ENCODE peak calls at places on chromosomes 16 and 17, in nine cellular contexts. One of them, this sample, is unnamed.

GRCh38 chr17:13024033-13024432 is 6.2 kb upstream of the ELAC2 start:
- DNase-seq in WERI-Rb-1: peak
- DNase-seq in activated effector memory CD4-positive, alpha-beta T cell treated with anti-CD3 and anti-CD28 coated beads, Interleukin-2, amount 50 U/mL, for 16 hours: no peak
- DNase-seq in CD8-positive, alpha-beta memory T cell: no peak
- DNase-seq in hypothalamus: no peak
- DNase-seq in AG04449: no peak
- DNase-seq in CD4-positive, alpha-beta memory T cell: no peak
- DNase-seq in central memory CD4-positive, alpha-beta T cell: no peak
- DNase-seq in HT-29: no peak
- DNase-seq in this sample: no peak

GRCh38 chr17:61440697-61441096 is 11.5 kb upstream of the TBX4 start:
- DNase-seq in AG04449: no peak
- DNase-seq in WERI-Rb-1: no peak
- DNase-seq in activated effector memory CD4-positive, alpha-beta T cell treated with anti-CD3 and anti-CD28 coated beads, Interleukin-2, amount 50 U/mL, for 16 hours: no peak
- DNase-seq in central memory CD4-positive, alpha-beta T cell: no peak
- DNase-seq in hypothalamus: no peak
- DNase-seq in CD8-positive, alpha-beta memory T cell: no peak
- DNase-seq in HT-29: no peak
- DNase-seq in CD4-positive, alpha-beta memory T cell: no peak
- DNase-seq in this sample: no peak

GRCh38 chr17:17808706-17809432 is 27.9 kb downstream of the SREBF1 start:
- DNase-seq in central memory CD4-positive, alpha-beta T cell: no peak
- DNase-seq in HT-29: no peak
- DNase-seq in AG04449: no peak
- DNase-seq in WERI-Rb-1: no peak
- DNase-seq in activated effector memory CD4-positive, alpha-beta T cell treated with anti-CD3 and anti-CD28 coated beads, Interleukin-2, amount 50 U/mL, for 16 hours: no peak
- DNase-seq in CD4-positive, alpha-beta memory T cell: no peak
- DNase-seq in hypothalamus: no peak
- DNase-seq in CD8-positive, alpha-beta memory T cell: no peak
- DNase-seq in this sample: peak

GRCh38 chr17:71760062-71760720 is 360.6 kb upstream of the SOX9 start:
- DNase-seq in activated effector memory CD4-positive, alpha-beta T cell treated with anti-CD3 and anti-CD28 coated beads, Interleukin-2, amount 50 U/mL, for 16 hours: no peak
- DNase-seq in hypothalamus: no peak
- DNase-seq in WERI-Rb-1: no peak
- DNase-seq in HT-29: peak
- DNase-seq in CD8-positive, alpha-beta memory T cell: no peak
- DNase-seq in AG04449: no peak
- DNase-seq in CD4-positive, alpha-beta memory T cell: no peak
- DNase-seq in central memory CD4-positive, alpha-beta T cell: no peak
- DNase-seq in this sample: no peak

GRCh38 chr17:66945451-66945850 is 19.1 kb upstream of the CACNG4 start:
- DNase-seq in CD4-positive, alpha-beta memory T cell: no peak
- DNase-seq in hypothalamus: no peak
- DNase-seq in WERI-Rb-1: no peak
- DNase-seq in activated effector memory CD4-positive, alpha-beta T cell treated with anti-CD3 and anti-CD28 coated beads, Interleukin-2, amount 50 U/mL, for 16 hours: no peak
- DNase-seq in HT-29: no peak
- DNase-seq in CD8-positive, alpha-beta memory T cell: no peak
- DNase-seq in central memory CD4-positive, alpha-beta T cell: no peak
- DNase-seq in AG04449: no peak
- DNase-seq in this sample: no peak

GRCh38 chr17:2081564-2081963 is 26.7 kb downstream of the HIC1 start:
- DNase-seq in activated effector memory CD4-positive, alpha-beta T cell treated with anti-CD3 and anti-CD28 coated beads, Interleukin-2, amount 50 U/mL, for 16 hours: no peak
- DNase-seq in CD8-positive, alpha-beta memory T cell: no peak
- DNase-seq in central memory CD4-positive, alpha-beta T cell: no peak
- DNase-seq in AG04449: no peak
- DNase-seq in WERI-Rb-1: no peak
- DNase-seq in hypothalamus: no peak
- DNase-seq in HT-29: no peak
- DNase-seq in CD4-positive, alpha-beta memory T cell: no peak
- DNase-seq in this sample: no peak

GRCh38 chr17:30720013-30720471 is 104.5 kb downstream of the CRLF3 start:
- DNase-seq in WERI-Rb-1: peak
- DNase-seq in CD8-positive, alpha-beta memory T cell: no peak
- DNase-seq in activated effector memory CD4-positive, alpha-beta T cell treated with anti-CD3 and anti-CD28 coated beads, Interleukin-2, amount 50 U/mL, for 16 hours: peak
- DNase-seq in central memory CD4-positive, alpha-beta T cell: no peak
- DNase-seq in hypothalamus: no peak
- DNase-seq in AG04449: no peak
- DNase-seq in HT-29: no peak
- DNase-seq in CD4-positive, alpha-beta memory T cell: no peak
- DNase-seq in this sample: no peak

GRCh38 chr17:75601057-75601987 is 13.7 kb downstream of the MYO15B start:
- DNase-seq in WERI-Rb-1: peak
- DNase-seq in activated effector memory CD4-positive, alpha-beta T cell treated with anti-CD3 and anti-CD28 coated beads, Interleukin-2, amount 50 U/mL, for 16 hours: peak
- DNase-seq in hypothalamus: no peak
- DNase-seq in HT-29: peak
- DNase-seq in CD8-positive, alpha-beta memory T cell: peak
- DNase-seq in central memory CD4-positive, alpha-beta T cell: peak
- DNase-seq in AG04449: no peak
- DNase-seq in CD4-positive, alpha-beta memory T cell: peak
- DNase-seq in this sample: peak

GRCh38 chr16:69084301-69084700 is 21.2 kb upstream of the HAS3 start:
- DNase-seq in CD4-positive, alpha-beta memory T cell: no peak
- DNase-seq in central memory CD4-positive, alpha-beta T cell: no peak
- DNase-seq in HT-29: no peak
- DNase-seq in WERI-Rb-1: no peak
- DNase-seq in activated effector memory CD4-positive, alpha-beta T cell treated with anti-CD3 and anti-CD28 coated beads, Interleukin-2, amount 50 U/mL, for 16 hours: no peak
- DNase-seq in AG04449: no peak
- DNase-seq in CD8-positive, alpha-beta memory T cell: no peak
- DNase-seq in hypothalamus: no peak
- DNase-seq in this sample: no peak

GRCh38 chr16:87190288-87191240 is 126.6 kb downstream of the C16orf95 start:
- DNase-seq in CD4-positive, alpha-beta memory T cell: no peak
- DNase-seq in HT-29: no peak
- DNase-seq in WERI-Rb-1: no peak
- DNase-seq in AG04449: no peak
- DNase-seq in hypothalamus: no peak
- DNase-seq in activated effector memory CD4-positive, alpha-beta T cell treated with anti-CD3 and anti-CD28 coated beads, Interleukin-2, amount 50 U/mL, for 16 hours: no peak
- DNase-seq in CD8-positive, alpha-beta memory T cell: no peak
- DNase-seq in central memory CD4-positive, alpha-beta T cell: no peak
- DNase-seq in this sample: no peak

GRCh38 chr16:48614759-48615158 is 4.8 kb upstream of the N4BP1 start:
- DNase-seq in AG04449: no peak
- DNase-seq in activated effector memory CD4-positive, alpha-beta T cell treated with anti-CD3 and anti-CD28 coated beads, Interleukin-2, amount 50 U/mL, for 16 hours: no peak
- DNase-seq in CD4-positive, alpha-beta memory T cell: no peak
- DNase-seq in CD8-positive, alpha-beta memory T cell: no peak
- DNase-seq in hypothalamus: no peak
- DNase-seq in WERI-Rb-1: no peak
- DNase-seq in central memory CD4-positive, alpha-beta T cell: no peak
- DNase-seq in HT-29: no peak
- DNase-seq in this sample: no peak

GRCh38 chr17:56886288-56886721 is 27.5 kb downstream of the TRIM25 start:
- DNase-seq in central memory CD4-positive, alpha-beta T cell: no peak
- DNase-seq in CD4-positive, alpha-beta memory T cell: no peak
- DNase-seq in activated effector memory CD4-positive, alpha-beta T cell treated with anti-CD3 and anti-CD28 coated beads, Interleukin-2, amount 50 U/mL, for 16 hours: no peak
- DNase-seq in WERI-Rb-1: no peak
- DNase-seq in hypothalamus: no peak
- DNase-seq in AG04449: no peak
- DNase-seq in CD8-positive, alpha-beta memory T cell: no peak
- DNase-seq in HT-29: peak
- DNase-seq in this sample: no peak

GRCh38 chr16:84054271-84054670 is 11.7 kb upstream of the SLC38A8 start:
- DNase-seq in CD8-positive, alpha-beta memory T cell: peak
- DNase-seq in HT-29: no peak
- DNase-seq in CD4-positive, alpha-beta memory T cell: no peak
- DNase-seq in WERI-Rb-1: no peak
- DNase-seq in hypothalamus: no peak
- DNase-seq in central memory CD4-positive, alpha-beta T cell: no peak
- DNase-seq in AG04449: no peak
- DNase-seq in activated effector memory CD4-positive, alpha-beta T cell treated with anti-CD3 and anti-CD28 coated beads, Interleukin-2, amount 50 U/mL, for 16 hours: peak
- DNase-seq in this sample: no peak

GRCh38 chr17:75643033-75644017 is 10.1 kb downstream of the SMIM5 start:
- DNase-seq in CD4-positive, alpha-beta memory T cell: no peak
- DNase-seq in central memory CD4-positive, alpha-beta T cell: no peak
- DNase-seq in HT-29: peak
- DNase-seq in activated effector memory CD4-positive, alpha-beta T cell treated with anti-CD3 and anti-CD28 coated beads, Interleukin-2, amount 50 U/mL, for 16 hours: no peak
- DNase-seq in AG04449: no peak
- DNase-seq in hypothalamus: no peak
- DNase-seq in CD8-positive, alpha-beta memory T cell: peak
- DNase-seq in WERI-Rb-1: no peak
- DNase-seq in this sample: no peak

GRCh38 chr17:6492892-6493674 is 48.8 kb downstream of the PIMREG start:
- DNase-seq in AG04449: no peak
- DNase-seq in activated effector memory CD4-positive, alpha-beta T cell treated with anti-CD3 and anti-CD28 coated beads, Interleukin-2, amount 50 U/mL, for 16 hours: peak
- DNase-seq in CD4-positive, alpha-beta memory T cell: no peak
- DNase-seq in hypothalamus: no peak
- DNase-seq in CD8-positive, alpha-beta memory T cell: no peak
- DNase-seq in HT-29: no peak
- DNase-seq in central memory CD4-positive, alpha-beta T cell: no peak
- DNase-seq in WERI-Rb-1: no peak
- DNase-seq in this sample: no peak

GRCh38 chr17:68613739-68614298 is 12.7 kb upstream of the FAM20A start:
- DNase-seq in HT-29: peak
- DNase-seq in hypothalamus: no peak
- DNase-seq in WERI-Rb-1: peak
- DNase-seq in activated effector memory CD4-positive, alpha-beta T cell treated with anti-CD3 and anti-CD28 coated beads, Interleukin-2, amount 50 U/mL, for 16 hours: no peak
- DNase-seq in CD4-positive, alpha-beta memory T cell: no peak
- DNase-seq in CD8-positive, alpha-beta memory T cell: no peak
- DNase-seq in AG04449: no peak
- DNase-seq in central memory CD4-positive, alpha-beta T cell: no peak
- DNase-seq in this sample: no peak

GRCh38 chr16:18024566-18024965 is 312.0 kb downstream of the NPIPA8 start:
- DNase-seq in WERI-Rb-1: no peak
- DNase-seq in central memory CD4-positive, alpha-beta T cell: no peak
- DNase-seq in hypothalamus: no peak
- DNase-seq in HT-29: no peak
- DNase-seq in activated effector memory CD4-positive, alpha-beta T cell treated with anti-CD3 and anti-CD28 coated beads, Interleukin-2, amount 50 U/mL, for 16 hours: no peak
- DNase-seq in CD4-positive, alpha-beta memory T cell: no peak
- DNase-seq in AG04449: no peak
- DNase-seq in CD8-positive, alpha-beta memory T cell: no peak
- DNase-seq in this sample: no peak

GRCh38 chr16:16148755-16149154 is 74.5 kb downstream of the ABCC6 start:
- DNase-seq in AG04449: no peak
- DNase-seq in HT-29: no peak
- DNase-seq in CD4-positive, alpha-beta memory T cell: no peak
- DNase-seq in WERI-Rb-1: no peak
- DNase-seq in hypothalamus: no peak
- DNase-seq in central memory CD4-positive, alpha-beta T cell: no peak
- DNase-seq in CD8-positive, alpha-beta memory T cell: no peak
- DNase-seq in activated effector memory CD4-positive, alpha-beta T cell treated with anti-CD3 and anti-CD28 coated beads, Interleukin-2, amount 50 U/mL, for 16 hours: no peak
- DNase-seq in this sample: no peak

GRCh38 chr17:79950711-79951110 is 85.0 kb downstream of the TBC1D16 start:
- DNase-seq in HT-29: no peak
- DNase-seq in CD4-positive, alpha-beta memory T cell: no peak
- DNase-seq in CD8-positive, alpha-beta memory T cell: peak
- DNase-seq in central memory CD4-positive, alpha-beta T cell: no peak
- DNase-seq in AG04449: no peak
- DNase-seq in activated effector memory CD4-positive, alpha-beta T cell treated with anti-CD3 and anti-CD28 coated beads, Interleukin-2, amount 50 U/mL, for 16 hours: peak
- DNase-seq in hypothalamus: peak
- DNase-seq in WERI-Rb-1: peak
- DNase-seq in this sample: no peak

GRCh38 chr16:74291577-74292208 is 4.9 kb upstream of the PSMD7 start:
- DNase-seq in WERI-Rb-1: no peak
- DNase-seq in central memory CD4-positive, alpha-beta T cell: no peak
- DNase-seq in activated effector memory CD4-positive, alpha-beta T cell treated with anti-CD3 and anti-CD28 coated beads, Interleukin-2, amount 50 U/mL, for 16 hours: no peak
- DNase-seq in AG04449: no peak
- DNase-seq in CD8-positive, alpha-beta memory T cell: no peak
- DNase-seq in CD4-positive, alpha-beta memory T cell: no peak
- DNase-seq in HT-29: no peak
- DNase-seq in hypothalamus: no peak
- DNase-seq in this sample: no peak

GRCh38 chr16:6447046-6447445 is 885.6 kb upstream of the RBFOX1 start:
- DNase-seq in central memory CD4-positive, alpha-beta T cell: no peak
- DNase-seq in hypothalamus: no peak
- DNase-seq in WERI-Rb-1: no peak
- DNase-seq in activated effector memory CD4-positive, alpha-beta T cell treated with anti-CD3 and anti-CD28 coated beads, Interleukin-2, amount 50 U/mL, for 16 hours: no peak
- DNase-seq in HT-29: no peak
- DNase-seq in AG04449: no peak
- DNase-seq in CD8-positive, alpha-beta memory T cell: no peak
- DNase-seq in CD4-positive, alpha-beta memory T cell: no peak
- DNase-seq in this sample: no peak

GRCh38 chr16:80300876-80301275 is 239.9 kb upstream of the DYNLRB2 start:
- DNase-seq in WERI-Rb-1: no peak
- DNase-seq in CD4-positive, alpha-beta memory T cell: no peak
- DNase-seq in activated effector memory CD4-positive, alpha-beta T cell treated with anti-CD3 and anti-CD28 coated beads, Interleukin-2, amount 50 U/mL, for 16 hours: no peak
- DNase-seq in AG04449: peak
- DNase-seq in CD8-positive, alpha-beta memory T cell: no peak
- DNase-seq in central memory CD4-positive, alpha-beta T cell: no peak
- DNase-seq in HT-29: no peak
- DNase-seq in hypothalamus: no peak
- DNase-seq in this sample: no peak

GRCh38 chr16:88347656-88348376 is 34.9 kb upstream of the ZNF469 start:
- DNase-seq in WERI-Rb-1: no peak
- DNase-seq in central memory CD4-positive, alpha-beta T cell: no peak
- DNase-seq in hypothalamus: no peak
- DNase-seq in activated effector memory CD4-positive, alpha-beta T cell treated with anti-CD3 and anti-CD28 coated beads, Interleukin-2, amount 50 U/mL, for 16 hours: peak
- DNase-seq in AG04449: no peak
- DNase-seq in HT-29: no peak
- DNase-seq in CD4-positive, alpha-beta memory T cell: peak
- DNase-seq in CD8-positive, alpha-beta memory T cell: peak
- DNase-seq in this sample: peak

GRCh38 chr17:34006126-34006525 is 249.0 kb upstream of the CCL2 start:
- DNase-seq in CD8-positive, alpha-beta memory T cell: no peak
- DNase-seq in CD4-positive, alpha-beta memory T cell: no peak
- DNase-seq in HT-29: no peak
- DNase-seq in hypothalamus: no peak
- DNase-seq in central memory CD4-positive, alpha-beta T cell: no peak
- DNase-seq in AG04449: no peak
- DNase-seq in WERI-Rb-1: peak
- DNase-seq in activated effector memory CD4-positive, alpha-beta T cell treated with anti-CD3 and anti-CD28 coated beads, Interleukin-2, amount 50 U/mL, for 16 hours: no peak
- DNase-seq in this sample: no peak

GRCh38 chr16:79703066-79703465 is 102.5 kb upstream of the MAF start:
- DNase-seq in AG04449: no peak
- DNase-seq in central memory CD4-positive, alpha-beta T cell: no peak
- DNase-seq in HT-29: no peak
- DNase-seq in hypothalamus: no peak
- DNase-seq in CD4-positive, alpha-beta memory T cell: no peak
- DNase-seq in activated effector memory CD4-positive, alpha-beta T cell treated with anti-CD3 and anti-CD28 coated beads, Interleukin-2, amount 50 U/mL, for 16 hours: no peak
- DNase-seq in CD8-positive, alpha-beta memory T cell: no peak
- DNase-seq in WERI-Rb-1: no peak
- DNase-seq in this sample: no peak

GRCh38 chr16:70638814-70639792 is 7.3 kb upstream of the IL34 start:
- DNase-seq in hypothalamus: no peak
- DNase-seq in HT-29: no peak
- DNase-seq in AG04449: no peak
- DNase-seq in CD4-positive, alpha-beta memory T cell: no peak
- DNase-seq in activated effector memory CD4-positive, alpha-beta T cell treated with anti-CD3 and anti-CD28 coated beads, Interleukin-2, amount 50 U/mL, for 16 hours: no peak
- DNase-seq in WERI-Rb-1: no peak
- DNase-seq in central memory CD4-positive, alpha-beta T cell: no peak
- DNase-seq in CD8-positive, alpha-beta memory T cell: no peak
- DNase-seq in this sample: no peak

GRCh38 chr16:88390265-88390664 is 7.5 kb downstream of the ZNF469 start:
- DNase-seq in hypothalamus: no peak
- DNase-seq in CD4-positive, alpha-beta memory T cell: no peak
- DNase-seq in activated effector memory CD4-positive, alpha-beta T cell treated with anti-CD3 and anti-CD28 coated beads, Interleukin-2, amount 50 U/mL, for 16 hours: no peak
- DNase-seq in CD8-positive, alpha-beta memory T cell: no peak
- DNase-seq in WERI-Rb-1: no peak
- DNase-seq in HT-29: no peak
- DNase-seq in AG04449: no peak
- DNase-seq in central memory CD4-positive, alpha-beta T cell: no peak
- DNase-seq in this sample: no peak

GRCh38 chr17:3962217-3963069 is 1.8 kb downstream of the ATP2A3 start:
- DNase-seq in AG04449: no peak
- DNase-seq in CD4-positive, alpha-beta memory T cell: no peak
- DNase-seq in WERI-Rb-1: no peak
- DNase-seq in activated effector memory CD4-positive, alpha-beta T cell treated with anti-CD3 and anti-CD28 coated beads, Interleukin-2, amount 50 U/mL, for 16 hours: no peak
- DNase-seq in HT-29: no peak
- DNase-seq in CD8-positive, alpha-beta memory T cell: no peak
- DNase-seq in central memory CD4-positive, alpha-beta T cell: no peak
- DNase-seq in hypothalamus: no peak
- DNase-seq in this sample: no peak

GRCh38 chr16:13858873-13859580 is 60.9 kb upstream of the ERCC4 start:
- DNase-seq in AG04449: no peak
- DNase-seq in CD4-positive, alpha-beta memory T cell: no peak
- DNase-seq in hypothalamus: no peak
- DNase-seq in activated effector memory CD4-positive, alpha-beta T cell treated with anti-CD3 and anti-CD28 coated beads, Interleukin-2, amount 50 U/mL, for 16 hours: no peak
- DNase-seq in CD8-positive, alpha-beta memory T cell: no peak
- DNase-seq in central memory CD4-positive, alpha-beta T cell: no peak
- DNase-seq in HT-29: no peak
- DNase-seq in WERI-Rb-1: no peak
- DNase-seq in this sample: no peak

GRCh38 chr16:749010-749409 is 8.2 kb upstream of the CIAO3 start:
- DNase-seq in CD8-positive, alpha-beta memory T cell: no peak
- DNase-seq in WERI-Rb-1: no peak
- DNase-seq in CD4-positive, alpha-beta memory T cell: no peak
- DNase-seq in AG04449: peak
- DNase-seq in hypothalamus: no peak
- DNase-seq in central memory CD4-positive, alpha-beta T cell: no peak
- DNase-seq in activated effector memory CD4-positive, alpha-beta T cell treated with anti-CD3 and anti-CD28 coated beads, Interleukin-2, amount 50 U/mL, for 16 hours: no peak
- DNase-seq in HT-29: no peak
- DNase-seq in this sample: no peak

GRCh38 chr16:30488764-30489595 is 16.4 kb downstream of the ITGAL start:
- DNase-seq in HT-29: no peak
- DNase-seq in AG04449: no peak
- DNase-seq in WERI-Rb-1: no peak
- DNase-seq in hypothalamus: no peak
- DNase-seq in CD8-positive, alpha-beta memory T cell: no peak
- DNase-seq in central memory CD4-positive, alpha-beta T cell: no peak
- DNase-seq in activated effector memory CD4-positive, alpha-beta T cell treated with anti-CD3 and anti-CD28 coated beads, Interleukin-2, amount 50 U/mL, for 16 hours: no peak
- DNase-seq in CD4-positive, alpha-beta memory T cell: no peak
- DNase-seq in this sample: no peak